ENCODE peak calls at places on chromosomes 16 and 17, in six cellular contexts. Z, D, Q, N, B and U are unnamed samples.
A peak's percentile ranks its signal among the peaks of the same experiment; 100 is the strongest.

GRCh38 chr16:69909760-69910159 is 41.4 kb upstream of the CLEC18A start:
- DNase-seq in B (no peak), Q (no peak), Z (no peak), D (no peak), N (no peak), U (no peak)

GRCh38 chr17:60372790-60373483 is 19.0 kb downstream of the USP32 start:
- DNase-seq in Z (no peak), D (no peak), B (no peak), Q (no peak), N (no peak), U (peak; percentile 60)

GRCh38 chr17:431494-431893 is 78.9 kb upstream of the RPH3AL start:
- DNase-seq in B (no peak), Z (no peak), N (no peak), Q (no peak), D (no peak), U (no peak)

GRCh38 chr17:27579897-27580321 is 51.1 kb upstream of the LGALS9 start:
- DNase-seq in B (no peak), N (no peak), Q (no peak), D (peak; percentile 35), Z (no peak), U (no peak)

GRCh38 chr17:3635474-3636153 is 436 bp downstream of the SHPK start:
- DNase-seq in Q (no peak), D (no peak), Z (no peak), N (no peak), B (no peak), U (no peak)

GRCh38 chr17:48753794-48754499 is 25.4 kb upstream of the HOXB13 start:
- DNase-seq in Z (no peak), N (no peak), Q (no peak), D (peak; percentile 79), B (no peak), U (no peak)

GRCh38 chr16:50402298-50402895 is 33.6 kb upstream of the BRD7 start:
- DNase-seq in D (no peak), Q (no peak), B (no peak), Z (peak; percentile 70), N (no peak), U (no peak)

GRCh38 chr17:49822829-49823228 is 25.0 kb downstream of the TAC4 start:
- DNase-seq in B (no peak), N (no peak), Z (no peak), D (peak; percentile 19), Q (peak; percentile 48), U (no peak)

GRCh38 chr17:73549841-73550430 is 94.3 kb downstream of the SDK2 start:
- DNase-seq in B (no peak), Z (no peak), N (no peak), Q (no peak), D (no peak), U (no peak)

GRCh38 chr16:2033057-2033911 is 6.6 kb downstream of the NHERF2 start:
- DNase-seq in Q (peak; percentile 38), D (peak; percentile 98), B (no peak), N (peak; percentile 78), Z (no peak), U (peak; percentile 68)

GRCh38 chr17:19384723-19385391 is 2.1 kb downstream of the MFAP4 start:
- DNase-seq in N (peak; percentile 79), Z (peak; percentile 96), B (no peak), D (peak; percentile 83), Q (peak; percentile 92), U (no peak)

GRCh38 chr16:50523710-50524109 is 24.5 kb upstream of the NKD1 start:
- DNase-seq in D (no peak), B (no peak), Z (peak; percentile 62), N (no peak), Q (no peak), U (peak; percentile 28)

DNA sequence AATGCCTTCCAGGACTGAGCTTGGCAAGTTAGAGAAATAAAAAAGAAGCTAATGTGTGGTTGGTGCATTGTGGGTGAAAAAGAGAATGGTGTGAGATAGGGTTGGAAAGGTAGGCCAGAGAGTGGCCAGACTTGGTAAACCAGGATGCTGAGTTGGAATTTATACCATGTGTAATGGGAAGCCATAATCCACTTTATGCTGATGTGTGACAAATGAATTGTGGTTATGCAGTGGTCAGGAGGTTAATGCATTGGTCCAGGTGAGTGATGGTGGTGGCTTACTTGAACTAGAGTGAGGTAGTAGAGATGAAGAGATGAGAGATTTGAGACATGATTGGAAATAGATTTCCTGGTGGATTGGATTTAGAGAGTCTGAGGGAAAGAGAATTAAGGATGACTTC is 1.0 kb downstream of the PFAS start:
- DNase-seq in Z (no peak), Q (no peak), N (no peak), B (no peak), D (peak; percentile 59), U (no peak)
- H3K4me3 ChIP-seq in Z (no peak overlapping the region), Q (no peak overlapping the region), N (no peak overlapping the region), B (no peak overlapping the region), D (peak overlapping the region; percentile 86), U (peak overlapping the region; percentile 96)

GRCh38 chr17:29572691-29573557 is 4.4 kb downstream of the TP53I13 start:
- DNase-seq in D (peak; percentile 99), Z (no peak), N (peak; percentile 71), B (peak; percentile 48), Q (peak; percentile 44), U (peak; percentile 90)

GRCh38 chr17:29570521-29570920 is 2.0 kb downstream of the TP53I13 start:
- DNase-seq in Q (no peak), Z (no peak), N (peak; percentile 52), D (peak; percentile 58), B (no peak), U (peak; percentile 32)

GRCh38 chr17:29571486-29571882 is 3.0 kb downstream of the TP53I13 start:
- DNase-seq in N (peak; percentile 29), Z (no peak), D (peak; percentile 39), B (no peak), Q (no peak), U (no peak)

GRCh38 chr17:29573558-29573870 is 5.0 kb downstream of the TP53I13 start:
- DNase-seq in B (no peak), D (peak; percentile 25), N (peak; percentile 56), Q (no peak), Z (no peak), U (no peak)

GRCh38 chr17:29571883-29572681 is 3.6 kb downstream of the TP53I13 start:
- DNase-seq in D (peak; percentile 92), B (no peak), N (peak; percentile 63), Z (no peak), Q (no peak), U (no peak)
- H3K4me1 ChIP-seq in D (peaks cover 21% of the 10 kb centered on the region), B (peaks cover 9% of the 10 kb centered on the region), N (peaks cover 13% of the 10 kb centered on the region), Z (peaks cover 52% of the 10 kb centered on the region), Q (no peaks in the 10 kb centered on the region), U (no peaks in the 10 kb centered on the region)

DNA sequence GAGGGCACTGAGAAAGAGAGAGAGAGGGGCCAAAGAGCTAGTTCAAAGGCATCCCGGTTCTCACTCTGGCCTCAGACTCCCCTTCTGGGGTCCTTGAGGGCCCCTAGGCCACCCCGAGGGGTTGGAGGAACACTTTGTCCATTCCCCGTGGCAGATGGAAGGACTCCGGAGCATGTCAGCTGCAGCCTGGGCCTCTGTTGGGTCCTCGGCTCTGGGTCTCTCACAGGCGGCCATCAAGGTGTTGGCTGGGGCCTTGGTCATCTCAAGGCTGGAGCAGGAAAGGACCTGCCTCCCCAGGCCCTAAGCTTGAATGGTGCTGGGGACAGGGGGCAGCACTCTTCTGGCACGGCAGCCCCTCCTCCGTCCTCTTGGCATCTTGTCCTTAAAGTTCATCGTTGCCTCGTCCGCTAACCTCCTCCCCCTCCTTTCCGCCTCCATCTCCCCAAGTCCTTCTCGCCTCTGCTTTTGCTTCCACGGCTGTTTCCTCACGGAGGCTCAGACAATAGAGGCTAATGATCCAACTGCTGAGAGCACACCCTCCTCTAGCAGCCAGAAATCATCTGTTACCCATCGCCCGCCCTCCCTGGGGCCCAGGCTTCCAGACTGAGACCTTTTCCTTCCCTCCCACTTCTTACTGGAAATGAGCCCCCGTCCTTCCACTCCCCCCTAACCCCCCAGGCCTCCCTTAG is 23.3 kb downstream of the CCR7 start:
- DNase-seq in Q (peak; percentile 77), B (no peak), N (peak; percentile 58), D (no peak), Z (peak; percentile 96), U (no peak)
- H3K27ac ChIP-seq in Q (peak overlapping the region; percentile 91), B (peak overlapping the region; percentile 69), N (peak overlapping the region; percentile 89), D (peak overlapping the region; percentile 99), Z (peak overlapping the region; percentile 90), U (peak overlapping the region; percentile 84)

DNA sequence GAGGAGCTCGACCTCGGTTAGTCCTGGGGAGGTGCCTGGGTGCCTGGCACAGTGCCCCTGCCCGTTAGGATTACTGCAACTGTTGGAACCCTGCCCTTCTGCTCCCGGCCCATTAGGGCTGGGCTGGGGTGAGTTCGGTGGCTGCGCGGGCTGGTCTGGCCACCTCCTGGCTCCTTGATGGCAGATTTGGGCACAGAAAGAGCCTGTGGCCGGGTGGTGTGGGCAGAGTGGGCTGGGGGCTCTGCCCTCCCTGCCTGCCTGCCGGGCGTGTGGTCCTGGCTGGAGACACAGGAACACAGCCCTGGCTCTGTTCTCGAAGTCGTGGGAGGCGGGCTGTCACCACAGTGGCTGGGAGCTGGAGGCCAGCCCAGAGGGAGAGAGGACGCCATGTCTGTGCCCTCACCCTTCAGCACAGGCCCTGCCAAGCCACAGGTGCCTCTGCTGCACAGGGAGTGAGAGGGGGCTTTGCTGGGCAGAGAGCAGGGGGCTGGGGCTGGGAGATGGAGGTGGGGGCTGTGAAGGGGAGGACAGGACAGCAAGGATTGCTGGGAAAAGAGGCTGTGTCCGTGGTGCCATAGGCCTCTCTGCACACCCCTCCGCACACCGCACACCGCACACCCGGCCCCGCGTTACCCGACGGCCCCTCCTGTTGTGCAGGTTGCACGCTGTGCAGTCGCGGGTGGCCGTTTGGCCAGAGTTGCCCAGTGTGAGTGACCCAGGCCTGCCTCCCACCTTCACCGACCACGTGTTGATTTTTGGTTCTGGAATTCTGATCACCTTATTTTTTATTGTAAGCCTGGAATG is 236.6 kb upstream of the GSE1 start:
- DNase-seq in Q (no peak), B (no peak), D (no peak), Z (no peak), N (no peak), U (no peak)
- H3K4me3 ChIP-seq in Q (no peak overlapping the region), B (no peak overlapping the region), D (no peak overlapping the region), Z (no peak overlapping the region), N (no peak overlapping the region), U (no peak overlapping the region)

GRCh38 chr17:57902800-57903759 is 52.1 kb downstream of the CUEDC1 start:
- DNase-seq in N (peak; percentile 96), D (peak; percentile 97), Z (peak; percentile 93), Q (peak; percentile 69), B (no peak), U (no peak)
- H3K4me1 ChIP-seq in N (peaks cover 72% of the 10 kb centered on the region), D (peaks cover 30% of the 10 kb centered on the region), Z (peaks cover 100% of the 10 kb centered on the region), Q (peaks cover 6% of the 10 kb centered on the region), B (peaks cover 14% of the 10 kb centered on the region), U (peaks cover 41% of the 10 kb centered on the region)